ENCODE peak calls at places on chromosomes 6 and 20, in ten cellular contexts. B is NCI-H460; C is Calu3; P is HCT116; U is activated CD4-positive, alpha-beta T cell treated with anti-CD3 and anti-CD28 coated beads for 48 hours; W is uterus; K is H7; D is nephron progenitor cell; F is activated naive CD4-positive, alpha-beta T cell; T is neural crest cell. L is an unnamed sample.
A peak's percentile ranks its signal among the peaks of the same experiment; 100 is the strongest.

GRCh38 chr6:133436652-133437051 is 195.5 kb downstream of the EYA4 start:
- DNase-seq in B (no peak), C (no peak), P (no peak), U (no peak), W (no peak), K (no peak), D (no peak), F (no peak), T (no peak), L (no peak)

GRCh38 chr6:157840776-157841175 is 17.7 kb downstream of the SNX9 start:
- DNase-seq in B (no peak), C (no peak), P (no peak), U (no peak), W (no peak), K (no peak), D (no peak), F (no peak), T (no peak), L (peak; percentile 44)

GRCh38 chr20:44969320-44969879 is 3.1 kb downstream of the STK4 start:
- DNase-seq in B (no peak), C (no peak), P (no peak), U (peak; percentile 40), W (no peak), K (no peak), D (no peak), F (no peak), T (no peak), L (peak; percentile 36)

GRCh38 chr6:21245488-21245887 is 348.1 kb upstream of the SOX4 start:
- DNase-seq in B (no peak), C (no peak), P (no peak), U (no peak), W (no peak), K (no peak), D (no peak), F (no peak), T (no peak), L (no peak)

GRCh38 chr6:53944538-53944937 is 149.7 kb downstream of the LRRC1 start:
- DNase-seq in B (no peak), C (no peak), P (no peak), U (no peak), W (no peak), K (no peak), D (no peak), F (no peak), T (no peak), L (no peak)

GRCh38 chr6:4178737-4179333 is 43.5 kb upstream of the ECI2 start:
- DNase-seq in B (no peak), C (no peak), P (no peak), U (no peak), W (no peak), K (no peak), D (no peak), F (no peak), T (no peak), L (no peak)

GRCh38 chr20:49325981-49326380 is 48.1 kb upstream of the ZNFX1 start:
- DNase-seq in B (no peak), C (no peak), P (no peak), U (no peak), W (no peak), K (no peak), D (no peak), F (no peak), T (no peak), L (no peak)

GRCh38 chr6:95228636-95229035 is 348.7 kb upstream of the MANEA start:
- DNase-seq in B (no peak), C (no peak), P (no peak), U (no peak), W (no peak), K (no peak), D (no peak), F (no peak), T (no peak), L (no peak)

GRCh38 chr6:8446391-8446790 is 11.0 kb upstream of the SLC35B3 start:
- DNase-seq in B (no peak), C (no peak), P (no peak), U (no peak), W (no peak), K (no peak), D (no peak), F (no peak), T (no peak), L (no peak)

GRCh38 chr6:79427721-79428120 is 109.5 kb downstream of the LCA5 start:
- DNase-seq in B (no peak), C (no peak), P (no peak), U (no peak), W (no peak), K (no peak), D (no peak), F (no peak), T (no peak), L (no peak)

GRCh38 chr6:53014034-53014433 is 18.9 kb upstream of the GSTA4 start:
- DNase-seq in B (no peak), C (no peak), P (no peak), U (no peak), W (no peak), K (no peak), D (no peak), F (no peak), T (no peak), L (no peak)

GRCh38 chr20:48523191-48523757 is 304.5 kb downstream of the PREX1 start:
- DNase-seq in B (peak; percentile 50), C (peak; percentile 58), P (peak; percentile 10), U (no peak), W (no peak), K (peak; percentile 87), D (peak; percentile 76), F (no peak), T (peak; percentile 66), L (peak; percentile 79)

GRCh38 chr6:56542367-56543331 is 100.0 kb downstream of the DST start:
- DNase-seq in B (peak; percentile 93), C (peak; percentile 90), P (peak; percentile 92), U (peak; percentile 80), W (peak; percentile 95), K (peak; percentile 67), D (peak; percentile 86), F (peak; percentile 7), T (peak; percentile 77), L (peak; percentile 86)

GRCh38 chr6:114939630-114940029 is 596.8 kb upstream of the HS3ST5 start:
- DNase-seq in B (no peak), C (no peak), P (no peak), U (no peak), W (no peak), K (no peak), D (no peak), F (no peak), T (no peak), L (no peak)

GRCh38 chr6:36826520-36827227 is 12.6 kb downstream of the CPNE5 start:
- DNase-seq in B (no peak), C (no peak), P (no peak), U (no peak), W (no peak), K (no peak), D (no peak), F (no peak), T (no peak), L (no peak)

GRCh38 chr20:17946572-17947473 is 21.8 kb downstream of the SNX5 start:
- DNase-seq in B (no peak), C (no peak), P (no peak), U (no peak), W (no peak), K (no peak), D (no peak), F (no peak), T (no peak), L (no peak)

L was measured in dermis microvascular lymphatic vessel endothelial cell.